ENCODE peak calls at places on chromosomes 3 and 15, in four cellular contexts. One of them, this sample, is unnamed.

GRCh38 chr15:39127925-39128617 is 452.8 kb upstream of the THBS1 start:
- DNase-seq in ACHN: peak; percentile 95
- DNase-seq in mucosa of descending colon: no peak
- DNase-seq in globus pallidus: no peak
- DNase-seq in this sample: no peak

GRCh38 chr3:108976058-108976457 is 22.4 kb upstream of the GUCA1C start:
- DNase-seq in ACHN: no peak
- DNase-seq in mucosa of descending colon: no peak
- DNase-seq in globus pallidus: no peak
- DNase-seq in this sample: no peak

GRCh38 chr3:197003461-197004385 is 25.9 kb downstream of the MELTF start:
- DNase-seq in ACHN: peak; percentile 14
- DNase-seq in mucosa of descending colon: peak; percentile 73
- DNase-seq in globus pallidus: no peak
- DNase-seq in this sample: no peak

GRCh38 chr15:57527382-57528091 is 64.2 kb upstream of the MYZAP start:
- DNase-seq in ACHN: peak; percentile 74
- DNase-seq in mucosa of descending colon: no peak
- DNase-seq in globus pallidus: peak; percentile 79
- DNase-seq in this sample: peak; percentile 85

GRCh38 chr3:157953565-157953964 is 152.7 kb downstream of the SHOX2 start:
- DNase-seq in ACHN: no peak
- DNase-seq in mucosa of descending colon: no peak
- DNase-seq in globus pallidus: no peak
- DNase-seq in this sample: no peak

GRCh38 chr3:21435871-21436270 is 315.1 kb downstream of the ZNF385D start:
- DNase-seq in ACHN: peak; percentile 79
- DNase-seq in mucosa of descending colon: no peak
- DNase-seq in globus pallidus: no peak
- DNase-seq in this sample: no peak

GRCh38 chr3:69463546-69463945 is 77.7 kb upstream of the FRMD4B start:
- DNase-seq in ACHN: no peak
- DNase-seq in mucosa of descending colon: no peak
- DNase-seq in globus pallidus: no peak
- DNase-seq in this sample: no peak

GRCh38 chr15:95760508-95760907 is 570.0 kb upstream of the NR2F2 start:
- DNase-seq in ACHN: peak; percentile 29
- DNase-seq in mucosa of descending colon: no peak
- DNase-seq in globus pallidus: no peak
- DNase-seq in this sample: no peak

GRCh38 chr3:191382661-191383060 is 52.3 kb upstream of the UTS2B start:
- DNase-seq in ACHN: no peak
- DNase-seq in mucosa of descending colon: no peak
- DNase-seq in globus pallidus: no peak
- DNase-seq in this sample: no peak

GRCh38 chr3:193911784-193912183 is 224.2 kb upstream of the HES1 start:
- DNase-seq in ACHN: no peak
- DNase-seq in mucosa of descending colon: no peak
- DNase-seq in globus pallidus: no peak
- DNase-seq in this sample: no peak

GRCh38 chr3:122263058-122263457 is 62.0 kb upstream of the CSTA start:
- DNase-seq in ACHN: no peak
- DNase-seq in mucosa of descending colon: no peak
- DNase-seq in globus pallidus: no peak
- DNase-seq in this sample: no peak

GRCh38 chr3:153284282-153284938 is 122.4 kb downstream of the RAP2B start:
- DNase-seq in ACHN: peak; percentile 39
- DNase-seq in mucosa of descending colon: no peak
- DNase-seq in globus pallidus: peak; percentile 45
- DNase-seq in this sample: no peak

GRCh38 chr3:129199366-129199765 is 15.7 kb upstream of the CNBP start:
- DNase-seq in ACHN: no peak
- DNase-seq in mucosa of descending colon: no peak
- DNase-seq in globus pallidus: no peak
- DNase-seq in this sample: no peak

GRCh38 chr3:142595581-142595950 is 627 bp upstream of the PLS1 start:
- DNase-seq in ACHN: peak; percentile 95
- DNase-seq in mucosa of descending colon: no peak
- DNase-seq in globus pallidus: no peak
- DNase-seq in this sample: no peak

GRCh38 chr3:5479229-5479799 is 291.8 kb downstream of the EDEM1 start:
- DNase-seq in ACHN: no peak
- DNase-seq in mucosa of descending colon: no peak
- DNase-seq in globus pallidus: no peak
- DNase-seq in this sample: no peak

GRCh38 chr3:162400697-162401096 is 904.1 kb downstream of the OTOL1 start:
- DNase-seq in ACHN: no peak
- DNase-seq in mucosa of descending colon: no peak
- DNase-seq in globus pallidus: no peak
- DNase-seq in this sample: no peak

GRCh38 chr3:161821591-161821990 is 325.0 kb downstream of the OTOL1 start:
- DNase-seq in ACHN: no peak
- DNase-seq in mucosa of descending colon: no peak
- DNase-seq in globus pallidus: no peak
- DNase-seq in this sample: no peak

This sample was measured in cerebellar cortex.